ENCODE peak calls at places on chromosomes 3 and 15, in ten cellular contexts. N is T-helper 17 cell; W is WTC11; O is stimulated activated CD4-positive, alpha-beta T cell treated with anti-CD3 and anti-CD28 coated beads, Interleukin-1b, Interleukin-23, amount 100 ng/mL, for 4 hours; E is astrocyte of the spinal cord; D is head of caudate nucleus; M is T follicular helper cell; U is heart left ventricle; C is iPS-NIHi11; I is HuH-7.5. V is an unnamed sample.

GRCh38 chr15:87967951-87968350 is 288.6 kb downstream of the NTRK3 start:
- DNase-seq in N (no peak), W (no peak), O (no peak), E (no peak), D (no peak), M (no peak), U (no peak), C (no peak), I (no peak), V (no peak)

GRCh38 chr15:27714675-27715074 is 384.4 kb downstream of the OCA2 start:
- DNase-seq in N (no peak), W (peak), O (no peak), E (no peak), D (no peak), M (no peak), U (no peak), C (peak), I (no peak), V (no peak)

GRCh38 chr3:55467099-55467498 is 20.0 kb downstream of the WNT5A start:
- DNase-seq in N (no peak), W (no peak), O (no peak), E (peak), D (no peak), M (no peak), U (no peak), C (no peak), I (no peak), V (no peak)

GRCh38 chr3:31908391-31909097 is 72.5 kb downstream of the OSBPL10 start:
- DNase-seq in N (no peak), W (no peak), O (no peak), E (peak), D (no peak), M (no peak), U (no peak), C (no peak), I (no peak), V (no peak)

GRCh38 chr3:38646630-38647029 is 2.9 kb downstream of the SCN5A start:
- DNase-seq in N (no peak), W (no peak), O (no peak), E (peak), D (no peak), M (no peak), U (no peak), C (peak), I (peak), V (no peak)

GRCh38 chr15:63970723-63971426 is 75.4 kb downstream of the DAPK2 start:
- DNase-seq in N (no peak), W (no peak), O (no peak), E (no peak), D (no peak), M (no peak), U (no peak), C (no peak), I (no peak), V (no peak)

GRCh38 chr3:135314227-135314626 is 519.2 kb downstream of the EPHB1 start:
- DNase-seq in N (no peak), W (no peak), O (no peak), E (no peak), D (no peak), M (no peak), U (no peak), C (no peak), I (no peak), V (no peak)

GRCh38 chr15:32786906-32787305 is 69.1 kb downstream of the GREM1 start:
- DNase-seq in N (no peak), W (no peak), O (no peak), E (no peak), D (no peak), M (no peak), U (no peak), C (no peak), I (no peak), V (no peak)

GRCh38 chr3:52087728-52088127 is 31.4 kb upstream of the DUSP7 start:
- DNase-seq in N (no peak), W (no peak), O (no peak), E (no peak), D (no peak), M (no peak), U (no peak), C (no peak), I (no peak), V (no peak)

GRCh38 chr3:25663324-25664065 is 1.2 kb downstream of the TOP2B start:
- DNase-seq in N (no peak), W (no peak), O (no peak), E (peak), D (no peak), M (peak), U (no peak), C (peak), I (peak), V (peak)

GRCh38 chr3:166123576-166123975 is 286.4 kb upstream of the BCHE start:
- DNase-seq in N (no peak), W (no peak), O (no peak), E (peak), D (no peak), M (no peak), U (no peak), C (peak), I (no peak), V (no peak)

GRCh38 chr15:100090411-100090810 is 251.4 kb downstream of the ADAMTS17 start:
- DNase-seq in N (no peak), W (no peak), O (no peak), E (no peak), D (no peak), M (no peak), U (no peak), C (peak), I (no peak), V (no peak)

GRCh38 chr15:71800835-71801745 is 9.3 kb upstream of the NR2E3 start:
- DNase-seq in N (no peak), W (peak), O (no peak), E (peak), D (no peak), M (no peak), U (no peak), C (peak), I (peak), V (peak)

GRCh38 chr15:34713635-34714034 is 41.2 kb downstream of the GJD2 start:
- DNase-seq in N (no peak), W (no peak), O (no peak), E (no peak), D (no peak), M (no peak), U (no peak), C (no peak), I (no peak), V (no peak)

GRCh38 chr3:126834596-126835471 is 130.8 kb downstream of the CHCHD6 start:
- DNase-seq in N (no peak), W (no peak), O (no peak), E (peak), D (no peak), M (no peak), U (no peak), C (no peak), I (no peak), V (no peak)

GRCh38 chr3:23395115-23395514 is 192.0 kb downstream of the UBE2E2 start:
- DNase-seq in N (no peak), W (no peak), O (no peak), E (no peak), D (no peak), M (no peak), U (no peak), C (no peak), I (no peak), V (no peak)

GRCh38 chr3:71504250-71505036 is 79.1 kb downstream of the FOXP1 start:
- DNase-seq in N (no peak), W (no peak), O (no peak), E (peak), D (no peak), M (no peak), U (peak), C (no peak), I (no peak), V (no peak)